ENCODE peak calls at places on chromosomes 2 and 18, in ten cellular contexts. K, M, A, D, U, S, C, B, R and I are unnamed samples.

GRCh38 chr2:28277466-28277865 is 115.2 kb upstream of the FOSL2 start:
- DNase-seq in K (no peak), M (no peak), A (no peak), D (no peak), U (no peak), S (no peak), C (no peak), B (no peak), R (no peak), I (no peak)

GRCh38 chr2:237414056-237414661 is at the start of gene COL6A3:
- DNase-seq in K (peak), M (no peak), A (no peak), D (no peak), U (peak), S (no peak), C (no peak), B (no peak), R (no peak), I (no peak)

GRCh38 chr2:119775102-119775501 is 15.4 kb downstream of the PTPN4 start:
- DNase-seq in K (no peak), M (no peak), A (no peak), D (no peak), U (no peak), S (no peak), C (no peak), B (no peak), R (no peak), I (no peak)

GRCh38 chr2:28980368-28981015 is 606 bp upstream of the TOGARAM2 start:
- DNase-seq in K (no peak), M (no peak), A (no peak), D (no peak), U (no peak), S (no peak), C (no peak), B (no peak), R (no peak), I (no peak)

GRCh38 chr2:169718930-169719504 is 14.6 kb upstream of the KLHL23 start:
- DNase-seq in K (no peak), M (no peak), A (no peak), D (no peak), U (no peak), S (no peak), C (no peak), B (no peak), R (no peak), I (no peak)

GRCh38 chr2:43228782-43229659 is 2.6 kb upstream of the ZFP36L2 start:
- DNase-seq in K (peak), M (no peak), A (peak), D (no peak), U (no peak), S (peak), C (no peak), B (peak), R (no peak), I (no peak)

GRCh38 chr2:85952196-85952734 is 63.5 kb upstream of the ST3GAL5 start:
- DNase-seq in K (no peak), M (no peak), A (no peak), D (no peak), U (no peak), S (no peak), C (no peak), B (no peak), R (no peak), I (no peak)

GRCh38 chr18:31273812-31274527 is 44.0 kb upstream of the DSG1 start:
- DNase-seq in K (no peak), M (no peak), A (no peak), D (no peak), U (no peak), S (no peak), C (no peak), B (no peak), R (no peak), I (no peak)

GRCh38 chr18:53941601-53942335 is 282.7 kb downstream of the MBD2 start:
- DNase-seq in K (peak), M (no peak), A (no peak), D (no peak), U (no peak), S (no peak), C (no peak), B (no peak), R (no peak), I (no peak)

GRCh38 chr2:150911766-150912280 is 349.8 kb downstream of the RBM43 start:
- DNase-seq in K (peak), M (peak), A (peak), D (no peak), U (peak), S (no peak), C (no peak), B (no peak), R (no peak), I (no peak)

GRCh38 chr2:201070966-201071304 is 536 bp downstream of the HYCC2 start:
- DNase-seq in K (peak), M (no peak), A (no peak), D (no peak), U (no peak), S (no peak), C (no peak), B (no peak), R (no peak), I (no peak)

GRCh38 chr18:68935686-68936085 is 137.8 kb downstream of the CCDC102B start:
- DNase-seq in K (no peak), M (no peak), A (no peak), D (no peak), U (no peak), S (no peak), C (no peak), B (no peak), R (no peak), I (no peak)

GRCh38 chr2:174667461-174667860 is 69.9 kb upstream of the WIPF1 start:
- DNase-seq in K (no peak), M (no peak), A (peak), D (no peak), U (no peak), S (no peak), C (no peak), B (no peak), R (no peak), I (no peak)